ENCODE peak calls at places on chromosomes 12 and 14, in seven cellular contexts. A is germinal center, H is RPMI8226, Q is adrenal gland, Y is HEK293T, G is Karpas-422, P is mesenteric fat pad. W is an unnamed sample.

GRCh38 chr12:108232565-108232964 is 103.5 kb downstream of the WSCD2 start:
- DNase-seq in A (no peak), H (peak; percentile 5), Q (no peak), Y (no peak), G (no peak), P (no peak), W (no peak)

GRCh38 chr12:19177754-19178153 is 48.2 kb downstream of the PLEKHA5 start:
- DNase-seq in A (no peak), H (no peak), Q (no peak), Y (no peak), G (no peak), P (no peak), W (no peak)

GRCh38 chr14:24436355-24437019 is 6.1 kb downstream of the SDR39U1 start:
- DNase-seq in A (peak; percentile 75), H (peak; percentile 52), Q (peak; percentile 71), Y (peak; percentile 65), G (peak; percentile 89), P (no peak), W (no peak)

GRCh38 chr12:54368016-54368708 is 3.9 kb upstream of the GPR84 start:
- DNase-seq in A (no peak), H (no peak), Q (no peak), Y (no peak), G (no peak), P (no peak), W (no peak)

GRCh38 chr14:95998656-95999055 is 40.5 kb upstream of the C14orf132 start:
- DNase-seq in A (no peak), H (no peak), Q (no peak), Y (no peak), G (peak; percentile 82), P (no peak), W (no peak)

GRCh38 chr14:70152704-70153103 is 36.0 kb downstream of the SLC8A3 start:
- DNase-seq in A (no peak), H (no peak), Q (no peak), Y (no peak), G (no peak), P (no peak), W (no peak)

GRCh38 chr14:105937253-105938054 is 411.1 kb downstream of the TMEM121 start:
- DNase-seq in A (no peak), H (no peak), Q (peak; percentile 10), Y (no peak), G (no peak), P (peak; percentile 37), W (no peak)

GRCh38 chr12:18753481-18754117 is 15.7 kb downstream of the CAPZA3 start:
- DNase-seq in A (no peak), H (no peak), Q (peak; percentile 31), Y (no peak), G (no peak), P (no peak), W (no peak)

GRCh38 chr14:102029956-102030355 is 56.9 kb downstream of the HSP90AA1 start:
- DNase-seq in A (no peak), H (no peak), Q (no peak), Y (no peak), G (no peak), P (no peak), W (no peak)

GRCh38 chr12:102990419-102990818 is 32.9 kb downstream of the ASCL1 start:
- DNase-seq in A (no peak), H (no peak), Q (no peak), Y (no peak), G (no peak), P (no peak), W (no peak)